ENCODE peak calls at places on chromosomes 3 and 15, in ten cellular contexts. W, I, H, M, P, D, X, N, R and O are unnamed samples.
A peak's percentile ranks its signal among the peaks of the same experiment; 100 is the strongest.

GRCh38 chr3:62718515-62719320 is 156.5 kb downstream of the CADPS start:
- DNase-seq in W (peak; percentile 58), I (no peak), H (no peak), M (no peak), P (no peak), D (no peak), X (no peak), N (no peak), R (no peak), O (no peak)

GRCh38 chr15:95868970-95869369 is 461.5 kb upstream of the NR2F2 start:
- DNase-seq in W (no peak), I (no peak), H (no peak), M (no peak), P (no peak), D (no peak), X (no peak), N (no peak), R (no peak), O (no peak)

GRCh38 chr15:90001683-90002427 is 731 bp downstream of the ZNF710 start:
- DNase-seq in W (peak; percentile 66), I (peak; percentile 83), H (no peak), M (peak; percentile 72), P (peak; percentile 58), D (peak; percentile 76), X (peak; percentile 78), N (peak; percentile 51), R (peak; percentile 82), O (no peak)

GRCh38 chr3:156792114-156792513 is 34.0 kb upstream of the LEKR1 start:
- DNase-seq in W (no peak), I (no peak), H (no peak), M (no peak), P (no peak), D (no peak), X (no peak), N (no peak), R (no peak), O (no peak)

GRCh38 chr3:178684881-178685590 is 148.8 kb downstream of the KCNMB2 start:
- DNase-seq in W (no peak), I (no peak), H (no peak), M (peak; percentile 5), P (no peak), D (no peak), X (no peak), N (no peak), R (no peak), O (no peak)

GRCh38 chr15:25054943-25055342 is 100.2 kb downstream of the SNRPN start:
- DNase-seq in W (no peak), I (no peak), H (no peak), M (no peak), P (no peak), D (no peak), X (no peak), N (no peak), R (peak; percentile 28), O (no peak)

GRCh38 chr3:168517514-168518071 is 421.9 kb upstream of the GOLIM4 start:
- DNase-seq in W (no peak), I (no peak), H (no peak), M (peak; percentile 9), P (peak; percentile 10), D (no peak), X (no peak), N (no peak), R (no peak), O (no peak)

GRCh38 chr3:101544181-101544850 is 17.4 kb upstream of the TRMT10C start:
- DNase-seq in W (no peak), I (no peak), H (no peak), M (no peak), P (no peak), D (no peak), X (no peak), N (no peak), R (no peak), O (no peak)

GRCh38 chr3:27360113-27361078 is 8.8 kb downstream of the NEK10 start:
- DNase-seq in W (no peak), I (no peak), H (no peak), M (no peak), P (peak; percentile 44), D (no peak), X (peak; percentile 68), N (peak; percentile 44), R (no peak), O (no peak)

GRCh38 chr3:27354588-27355203 is 14.5 kb downstream of the NEK10 start:
- DNase-seq in W (no peak), I (no peak), H (no peak), M (no peak), P (no peak), D (no peak), X (no peak), N (no peak), R (no peak), O (no peak)

GRCh38 chr3:27358372-27358771 is 10.8 kb downstream of the NEK10 start:
- DNase-seq in W (no peak), I (no peak), H (no peak), M (no peak), P (no peak), D (no peak), X (no peak), N (no peak), R (no peak), O (no peak)

GRCh38 chr3:27356976-27357375 is 12.2 kb downstream of the NEK10 start:
- DNase-seq in W (no peak), I (no peak), H (no peak), M (no peak), P (no peak), D (no peak), X (no peak), N (no peak), R (no peak), O (no peak)

DNA sequence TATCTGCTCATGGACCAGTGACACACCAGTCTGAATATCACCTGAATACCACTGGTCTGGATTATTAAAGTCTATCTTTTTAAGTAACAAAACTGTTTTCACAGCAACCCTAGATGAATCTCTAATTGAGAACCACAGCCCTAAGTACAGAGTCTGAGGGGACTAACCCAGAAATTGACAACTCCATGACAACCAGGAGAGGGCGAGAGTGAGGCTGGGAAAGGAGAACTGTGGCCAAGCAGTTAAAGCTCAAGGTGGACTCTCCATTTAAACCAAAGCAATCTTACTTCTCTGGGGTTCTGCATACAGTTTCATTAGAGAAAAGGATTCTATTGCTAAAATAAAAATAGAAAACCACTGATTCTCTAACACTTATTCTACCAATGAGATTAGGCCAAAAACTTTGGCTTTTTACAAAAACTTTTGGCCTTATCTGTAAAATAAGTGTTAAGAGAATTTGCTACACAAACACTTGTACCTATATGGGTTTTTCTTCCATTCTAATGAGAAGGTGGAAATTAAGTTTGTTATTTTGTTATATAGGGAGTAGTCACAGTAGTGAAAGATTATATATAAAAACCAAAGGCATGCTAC is 11.4 kb downstream of the NEK10 start:
- DNase-seq in W (peak; percentile 62), I (no peak), H (no peak), M (peak; percentile 74), P (peak; percentile 56), D (no peak), X (peak; percentile 74), N (peak; percentile 28), R (no peak), O (no peak)
- TF ChIP-seq CTCF in W (peak; percentile 46), I (peak; percentile 14), H (peak; percentile 63), M (peak; percentile 83), P (peak; percentile 57), D (peak; percentile 31), X (peak; percentile 51), N (peak; percentile 68), R (peak; percentile 43), O (peak; percentile 44)

DNA sequence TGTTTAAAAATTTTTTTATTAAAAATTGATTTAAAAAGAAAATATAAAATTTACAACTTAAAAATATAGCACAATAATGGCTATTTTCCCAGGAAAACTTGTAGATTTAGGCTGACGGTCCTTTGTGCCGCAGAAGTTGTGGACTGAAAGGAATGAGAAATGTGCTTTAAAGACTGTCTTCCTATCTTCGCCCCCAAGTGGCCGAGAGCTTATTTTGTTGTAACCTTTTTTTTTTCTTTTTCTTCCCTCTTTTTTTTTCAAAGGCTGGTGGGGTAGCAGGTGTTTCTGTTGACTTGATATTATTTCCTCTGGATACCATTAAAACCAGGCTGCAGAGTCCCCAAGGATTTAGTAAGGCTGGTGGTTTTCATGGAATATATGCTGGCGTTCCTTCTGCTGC is 15.5 kb downstream of the SLC25A26 start:
- DNase-seq in W (peak; percentile 18), I (no peak), H (no peak), M (no peak), P (no peak), D (no peak), X (no peak), N (no peak), R (no peak), O (no peak)
- TF ChIP-seq CTCF in W (peak; percentile 46), I (no peak), H (peak; percentile 15), M (no peak), P (peak; percentile 19), D (no peak), X (no peak), N (peak; percentile 11), R (no peak), O (no peak)

DNA sequence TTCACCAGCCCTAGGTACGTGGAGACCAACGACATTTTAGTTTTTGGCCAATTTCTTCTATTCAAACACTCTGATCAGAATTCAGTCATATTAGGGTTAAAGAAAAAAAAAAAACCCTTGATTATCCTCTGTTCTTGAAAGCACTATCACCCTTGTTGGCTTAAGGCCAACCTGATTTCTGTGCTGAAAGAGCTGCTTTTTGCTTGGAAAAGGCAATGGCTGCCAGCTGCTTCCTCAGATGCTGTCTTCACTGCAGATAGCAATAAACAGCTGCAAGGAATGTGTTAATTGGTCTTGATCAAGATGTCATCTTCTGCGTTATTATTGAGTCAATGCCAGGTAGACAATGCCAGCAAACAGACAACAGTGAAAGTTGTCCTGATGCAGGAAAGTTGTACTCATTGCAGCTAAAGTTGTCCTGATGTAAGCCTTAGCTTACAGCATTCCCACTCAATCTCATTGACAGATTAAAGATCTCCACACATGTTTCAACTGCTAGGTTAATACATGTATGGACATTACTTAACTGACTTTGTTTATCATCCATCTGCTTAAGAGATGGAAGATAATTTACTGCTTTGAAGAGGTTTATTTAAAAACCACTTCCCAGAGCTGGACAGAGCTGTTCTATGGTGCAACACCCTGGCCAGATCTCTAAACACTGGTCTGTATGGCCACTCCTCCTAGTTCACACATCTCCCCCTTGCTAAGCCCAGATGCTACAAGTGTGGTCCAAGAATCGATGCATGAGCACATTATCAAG is 251.0 kb upstream of the MCTP2 start:
- DNase-seq in W (no peak), I (peak; percentile 80), H (no peak), M (no peak), P (no peak), D (no peak), X (no peak), N (no peak), R (no peak), O (no peak)
- TF ChIP-seq CTCF in W (no peak), I (no peak), H (no peak), M (no peak), P (no peak), D (no peak), X (no peak), N (no peak), R (no peak), O (no peak)

DNA sequence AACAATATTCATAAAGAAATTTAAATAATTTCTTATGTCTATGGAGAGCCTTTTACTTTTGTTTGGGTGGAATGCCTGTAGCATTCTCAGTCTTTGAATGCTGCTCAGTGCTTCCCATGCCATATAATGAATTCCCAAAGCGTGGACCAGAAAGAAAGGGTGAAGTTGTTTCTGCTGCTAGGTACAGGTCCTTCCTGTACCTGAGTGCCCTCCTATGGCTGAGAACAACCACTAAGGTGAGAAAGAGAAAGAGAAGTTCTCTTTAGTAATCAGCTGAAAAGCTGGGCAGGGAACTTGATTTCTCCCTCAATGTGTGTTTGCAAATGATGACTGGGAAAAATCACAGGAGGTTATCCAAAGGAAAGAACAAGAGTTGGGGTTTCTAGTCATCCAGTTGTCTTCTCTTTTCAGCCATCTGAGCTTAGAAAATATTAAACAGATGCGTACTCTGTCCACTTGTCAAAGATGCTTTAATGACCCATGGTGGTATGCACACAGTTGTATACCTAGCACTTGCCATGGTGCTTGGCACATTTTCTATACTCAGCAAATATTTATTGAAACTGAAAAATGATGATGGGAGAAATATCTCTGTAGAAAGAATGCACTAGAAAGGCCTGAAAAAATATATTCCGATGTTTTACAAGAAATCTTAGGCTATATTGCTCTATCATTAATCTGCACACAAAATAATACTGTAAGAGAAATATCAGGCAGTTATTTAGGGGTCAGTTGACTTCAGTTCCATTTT is 404.7 kb downstream of the TIGIT start:
- DNase-seq in W (no peak), I (no peak), H (no peak), M (no peak), P (no peak), D (no peak), X (no peak), N (no peak), R (no peak), O (no peak)
- TF ChIP-seq CTCF in W (no peak), I (no peak), H (no peak), M (no peak), P (no peak), D (no peak), X (no peak), N (no peak), R (no peak), O (no peak)